ENCODE peak calls at places on chromosomes 1 and 21, in six cellular contexts. One of them, this sample, is unnamed.

GRCh38 chr1:227775841-227776240 is 39.6 kb upstream of the PRSS38 start:
- DNase-seq in heart left ventricle: no peak
- DNase-seq in Calu3: no peak
- DNase-seq in IMR-90: no peak
- DNase-seq in uterus: no peak
- DNase-seq in lower lobe of right lung: no peak
- DNase-seq in this sample: no peak

GRCh38 chr1:150999051-150999674 is 7.5 kb downstream of the MINDY1 start:
- DNase-seq in lower lobe of right lung: no peak
- DNase-seq in uterus: no peak
- DNase-seq in heart left ventricle: no peak
- DNase-seq in Calu3: no peak
- DNase-seq in IMR-90: peak
- DNase-seq in this sample: no peak

GRCh38 chr1:205329719-205330118 is 8.2 kb upstream of the NUAK2 start:
- DNase-seq in lower lobe of right lung: no peak
- DNase-seq in Calu3: no peak
- DNase-seq in uterus: no peak
- DNase-seq in IMR-90: no peak
- DNase-seq in heart left ventricle: no peak
- DNase-seq in this sample: no peak

GRCh38 chr1:112298558-112298957 is 97.5 kb upstream of the CTTNBP2NL start:
- DNase-seq in Calu3: peak
- DNase-seq in lower lobe of right lung: peak
- DNase-seq in heart left ventricle: peak
- DNase-seq in IMR-90: peak
- DNase-seq in uterus: no peak
- DNase-seq in this sample: no peak

GRCh38 chr1:3174487-3175247 is 105.7 kb downstream of the PRDM16 start:
- DNase-seq in lower lobe of right lung: peak
- DNase-seq in Calu3: peak
- DNase-seq in heart left ventricle: peak
- DNase-seq in uterus: peak
- DNase-seq in IMR-90: no peak
- DNase-seq in this sample: no peak

GRCh38 chr1:94544706-94545490 is 3.3 kb upstream of the F3 start:
- DNase-seq in heart left ventricle: no peak
- DNase-seq in lower lobe of right lung: no peak
- DNase-seq in Calu3: no peak
- DNase-seq in IMR-90: peak
- DNase-seq in uterus: no peak
- DNase-seq in this sample: no peak

GRCh38 chr21:14492890-14493289 is 53.2 kb downstream of the SAMSN1 start:
- DNase-seq in Calu3: no peak
- DNase-seq in heart left ventricle: no peak
- DNase-seq in uterus: no peak
- DNase-seq in IMR-90: no peak
- DNase-seq in lower lobe of right lung: no peak
- DNase-seq in this sample: no peak

GRCh38 chr21:16305686-16306085 is 575.9 kb downstream of the USP25 start:
- DNase-seq in uterus: no peak
- DNase-seq in Calu3: no peak
- DNase-seq in heart left ventricle: no peak
- DNase-seq in IMR-90: no peak
- DNase-seq in lower lobe of right lung: no peak
- DNase-seq in this sample: no peak

GRCh38 chr1:199463521-199464127 is 563.9 kb upstream of the NR5A2 start:
- DNase-seq in IMR-90: peak
- DNase-seq in lower lobe of right lung: no peak
- DNase-seq in heart left ventricle: no peak
- DNase-seq in Calu3: peak
- DNase-seq in uterus: no peak
- DNase-seq in this sample: no peak

GRCh38 chr1:3366181-3367051 is 88.0 kb upstream of the ARHGEF16 start:
- DNase-seq in Calu3: peak
- DNase-seq in heart left ventricle: no peak
- DNase-seq in uterus: peak
- DNase-seq in lower lobe of right lung: no peak
- DNase-seq in IMR-90: peak
- DNase-seq in this sample: no peak

GRCh38 chr21:33914188-33914587 is 1.4 kb downstream of the ATP5PO start:
- DNase-seq in IMR-90: no peak
- DNase-seq in Calu3: no peak
- DNase-seq in lower lobe of right lung: no peak
- DNase-seq in uterus: no peak
- DNase-seq in heart left ventricle: no peak
- DNase-seq in this sample: no peak

GRCh38 chr1:31380181-31380580 is 7.3 kb upstream of the FABP3 start:
- DNase-seq in IMR-90: no peak
- DNase-seq in heart left ventricle: no peak
- DNase-seq in uterus: no peak
- DNase-seq in Calu3: no peak
- DNase-seq in lower lobe of right lung: no peak
- DNase-seq in this sample: no peak

GRCh38 chr1:9700340-9700739 is 48.8 kb downstream of the PIK3CD start:
- DNase-seq in IMR-90: peak
- DNase-seq in heart left ventricle: no peak
- DNase-seq in lower lobe of right lung: no peak
- DNase-seq in uterus: no peak
- DNase-seq in Calu3: no peak
- DNase-seq in this sample: no peak

GRCh38 chr1:174982971-174983689 is 16.6 kb upstream of the CACYBP start:
- DNase-seq in IMR-90: peak
- DNase-seq in uterus: no peak
- DNase-seq in heart left ventricle: no peak
- DNase-seq in lower lobe of right lung: no peak
- DNase-seq in Calu3: peak
- DNase-seq in this sample: no peak

GRCh38 chr1:161706483-161707347 is at the start of gene FCRLA:
- DNase-seq in IMR-90: peak
- DNase-seq in lower lobe of right lung: no peak
- DNase-seq in uterus: no peak
- DNase-seq in heart left ventricle: peak
- DNase-seq in Calu3: no peak
- DNase-seq in this sample: no peak

GRCh38 chr1:229258031-229258850 is 12.7 kb upstream of the RAB4A start:
- DNase-seq in lower lobe of right lung: no peak
- DNase-seq in Calu3: peak
- DNase-seq in IMR-90: peak
- DNase-seq in uterus: peak
- DNase-seq in heart left ventricle: peak
- DNase-seq in this sample: peak

GRCh38 chr1:220455559-220455958 is 72.4 kb upstream of the MARK1 start:
- DNase-seq in heart left ventricle: no peak
- DNase-seq in uterus: no peak
- DNase-seq in Calu3: no peak
- DNase-seq in lower lobe of right lung: no peak
- DNase-seq in IMR-90: no peak
- DNase-seq in this sample: no peak

GRCh38 chr1:220655961-220656720 is 34.0 kb upstream of the C1orf115 start:
- DNase-seq in Calu3: no peak
- DNase-seq in heart left ventricle: no peak
- DNase-seq in IMR-90: no peak
- DNase-seq in uterus: no peak
- DNase-seq in lower lobe of right lung: no peak
- DNase-seq in this sample: no peak

GRCh38 chr1:234874291-234875288 is 254.0 kb downstream of the TOMM20 start:
- DNase-seq in lower lobe of right lung: peak
- DNase-seq in Calu3: peak
- DNase-seq in IMR-90: no peak
- DNase-seq in heart left ventricle: no peak
- DNase-seq in uterus: peak
- DNase-seq in this sample: no peak

GRCh38 chr1:24080131-24080530 is 31.8 kb downstream of the MYOM3 start:
- DNase-seq in uterus: no peak
- DNase-seq in Calu3: no peak
- DNase-seq in heart left ventricle: peak
- DNase-seq in IMR-90: no peak
- DNase-seq in lower lobe of right lung: no peak
- DNase-seq in this sample: no peak

GRCh38 chr1:79193211-79194079 is 186.9 kb upstream of the ADGRL4 start:
- DNase-seq in heart left ventricle: peak
- DNase-seq in IMR-90: peak
- DNase-seq in uterus: no peak
- DNase-seq in lower lobe of right lung: no peak
- DNase-seq in Calu3: peak
- DNase-seq in this sample: no peak

GRCh38 chr1:33050221-33051076 is 13.8 kb upstream of the AK2 start:
- DNase-seq in heart left ventricle: no peak
- DNase-seq in Calu3: no peak
- DNase-seq in uterus: no peak
- DNase-seq in lower lobe of right lung: no peak
- DNase-seq in IMR-90: peak
- DNase-seq in this sample: no peak

GRCh38 chr1:59128239-59128736 is 168.6 kb upstream of the FGGY start:
- DNase-seq in Calu3: no peak
- DNase-seq in uterus: no peak
- DNase-seq in lower lobe of right lung: no peak
- DNase-seq in heart left ventricle: no peak
- DNase-seq in IMR-90: peak
- DNase-seq in this sample: no peak

GRCh38 chr1:209505044-209505443 is 78.5 kb upstream of the CAMK1G start:
- DNase-seq in IMR-90: peak
- DNase-seq in heart left ventricle: no peak
- DNase-seq in lower lobe of right lung: no peak
- DNase-seq in uterus: no peak
- DNase-seq in Calu3: no peak
- DNase-seq in this sample: no peak

GRCh38 chr21:45042664-45043161 is 31.7 kb upstream of the ADARB1 start:
- DNase-seq in lower lobe of right lung: no peak
- DNase-seq in IMR-90: no peak
- DNase-seq in Calu3: no peak
- DNase-seq in heart left ventricle: no peak
- DNase-seq in uterus: no peak
- DNase-seq in this sample: no peak

GRCh38 chr1:56525463-56526155 is 53.8 kb downstream of the PLPP3 start:
- DNase-seq in uterus: no peak
- DNase-seq in IMR-90: peak
- DNase-seq in Calu3: no peak
- DNase-seq in lower lobe of right lung: peak
- DNase-seq in heart left ventricle: peak
- DNase-seq in this sample: no peak

GRCh38 chr1:227635596-227635995 is 72.2 kb downstream of the ZNF678 start:
- DNase-seq in Calu3: no peak
- DNase-seq in uterus: no peak
- DNase-seq in IMR-90: no peak
- DNase-seq in lower lobe of right lung: no peak
- DNase-seq in heart left ventricle: no peak
- DNase-seq in this sample: no peak

GRCh38 chr21:35020446-35020845 is 28.7 kb downstream of the RUNX1 start:
- DNase-seq in Calu3: no peak
- DNase-seq in IMR-90: no peak
- DNase-seq in heart left ventricle: no peak
- DNase-seq in uterus: no peak
- DNase-seq in lower lobe of right lung: no peak
- DNase-seq in this sample: no peak

GRCh38 chr1:19169642-19170041 is 40.4 kb downstream of the UBR4 start:
- DNase-seq in heart left ventricle: no peak
- DNase-seq in IMR-90: peak
- DNase-seq in lower lobe of right lung: no peak
- DNase-seq in Calu3: no peak
- DNase-seq in uterus: no peak
- DNase-seq in this sample: no peak

GRCh38 chr1:182003953-182004586 is 57.4 kb downstream of the ZNF648 start:
- DNase-seq in uterus: no peak
- DNase-seq in heart left ventricle: peak
- DNase-seq in lower lobe of right lung: no peak
- DNase-seq in Calu3: no peak
- DNase-seq in IMR-90: no peak
- DNase-seq in this sample: no peak

DNA sequence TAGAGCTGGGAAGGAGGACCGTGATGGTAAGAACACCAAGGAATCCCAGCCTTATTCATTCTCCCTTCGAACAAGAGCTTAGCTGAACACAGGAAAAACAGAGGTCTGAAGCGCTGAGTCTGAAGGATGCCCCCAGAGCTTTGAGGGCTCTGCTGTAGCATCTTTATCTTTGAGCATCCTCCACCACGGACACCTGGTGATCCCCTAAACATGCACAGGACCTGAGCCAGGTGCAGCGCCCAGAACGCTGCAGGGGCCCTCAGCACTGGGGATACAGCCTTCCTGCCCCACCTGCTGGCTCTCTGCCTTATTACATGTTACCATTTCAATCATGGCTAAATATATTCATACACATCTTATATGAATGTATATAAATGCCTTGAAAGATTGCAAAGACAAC is 7.7 kb upstream of the GPATCH4 start:
- DNase-seq in IMR-90: no peak
- DNase-seq in Calu3: peak
- DNase-seq in heart left ventricle: no peak
- DNase-seq in lower lobe of right lung: no peak
- DNase-seq in uterus: no peak
- DNase-seq in this sample: no peak
- TF ChIP-seq CTCF in IMR-90: peak
- TF ChIP-seq CTCF in Calu3: peak
- TF ChIP-seq CTCF in heart left ventricle: peak
- TF ChIP-seq CTCF in lower lobe of right lung: peak
- TF ChIP-seq CTCF in uterus: no peak
- TF ChIP-seq CTCF in this sample: peak

GRCh38 chr1:29304025-29304684 is 67.8 kb downstream of the PTPRU start:
- DNase-seq in Calu3: no peak
- DNase-seq in heart left ventricle: no peak
- DNase-seq in uterus: no peak
- DNase-seq in IMR-90: no peak
- DNase-seq in lower lobe of right lung: no peak
- DNase-seq in this sample: no peak
- TF ChIP-seq CTCF in Calu3: no peak
- TF ChIP-seq CTCF in heart left ventricle: no peak
- TF ChIP-seq CTCF in uterus: no peak
- TF ChIP-seq CTCF in IMR-90: no peak
- TF ChIP-seq CTCF in lower lobe of right lung: no peak
- TF ChIP-seq CTCF in this sample: no peak

GRCh38 chr1:177890459-177890858 is 79.4 kb downstream of the SEC16B start:
- DNase-seq in IMR-90: no peak
- DNase-seq in heart left ventricle: no peak
- DNase-seq in uterus: no peak
- DNase-seq in Calu3: no peak
- DNase-seq in lower lobe of right lung: no peak
- DNase-seq in this sample: no peak
- TF ChIP-seq CTCF in IMR-90: no peak
- TF ChIP-seq CTCF in heart left ventricle: no peak
- TF ChIP-seq CTCF in uterus: no peak
- TF ChIP-seq CTCF in Calu3: no peak
- TF ChIP-seq CTCF in lower lobe of right lung: no peak
- TF ChIP-seq CTCF in this sample: no peak

DNA sequence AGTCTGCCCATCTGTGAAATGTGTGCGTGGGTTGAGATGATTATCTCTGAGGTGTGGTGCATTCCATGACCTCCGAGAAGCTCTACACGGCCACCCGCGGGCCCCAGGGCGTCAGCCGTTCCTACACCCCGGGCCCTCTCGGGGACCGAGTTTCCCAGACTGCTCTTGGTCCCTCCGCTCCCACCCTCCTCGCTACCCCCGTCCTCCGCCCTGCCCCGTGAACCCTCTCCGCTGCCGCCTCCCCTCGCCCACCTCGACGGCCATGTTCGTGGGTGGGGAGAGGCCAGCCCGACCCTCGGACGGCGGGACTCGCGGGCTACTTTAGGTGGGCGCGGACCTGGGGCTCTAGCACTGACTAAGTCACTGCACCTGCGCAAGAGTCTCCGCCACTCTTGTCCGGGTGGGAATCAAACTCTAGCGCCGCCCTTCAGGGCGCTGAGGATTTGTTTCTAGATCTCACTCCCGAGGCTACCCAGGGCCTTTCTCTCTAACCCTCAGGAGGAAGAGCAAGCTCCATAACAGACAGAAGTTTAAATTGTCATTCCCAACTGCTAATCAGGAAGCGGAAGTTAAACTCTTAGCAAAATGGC is 47.7 kb upstream of the VWA5B1 start:
- DNase-seq in Calu3: no peak
- DNase-seq in lower lobe of right lung: no peak
- DNase-seq in heart left ventricle: no peak
- DNase-seq in IMR-90: no peak
- DNase-seq in uterus: no peak
- DNase-seq in this sample: no peak
- TF ChIP-seq CTCF in Calu3: no peak
- TF ChIP-seq CTCF in lower lobe of right lung: no peak
- TF ChIP-seq CTCF in heart left ventricle: no peak
- TF ChIP-seq CTCF in IMR-90: no peak
- TF ChIP-seq CTCF in uterus: no peak
- TF ChIP-seq CTCF in this sample: no peak